ENCODE peak calls at places on chromosomes 1 and 21, in five cellular contexts. J, A, Q, S and D are unnamed samples.

GRCh38 chr1:157963713-157964112 is 29.7 kb upstream of the KIRREL1 start:
- DNase-seq in A (peak; percentile 66), J (peak; percentile 79), Q (peak; percentile 70), S (peak; percentile 67), D (peak; percentile 73)

GRCh38 chr1:51190996-51191395 is 45.1 kb upstream of the RNF11 start:
- DNase-seq in A (no peak), S (no peak), J (no peak), Q (no peak), D (no peak)

GRCh38 chr1:86504130-86504479 is 35.4 kb downstream of the CLCA1 start:
- DNase-seq in S (no peak), J (no peak), Q (no peak), A (no peak), D (no peak)

GRCh38 chr1:48526045-48526714 is 54.2 kb upstream of the SPATA6 start:
- DNase-seq in Q (peak; percentile 30), A (peak; percentile 35), S (peak; percentile 3), J (peak; percentile 63), D (peak; percentile 15)

GRCh38 chr1:95084317-95085176 is 11.8 kb upstream of the ALG14 start:
- DNase-seq in A (peak; percentile 21), S (peak; percentile 45), J (peak; percentile 58), Q (peak; percentile 17), D (no peak)

GRCh38 chr1:41394405-41394804 is 33.2 kb downstream of the FOXO6 start:
- DNase-seq in S (no peak), A (no peak), J (no peak), Q (no peak), D (no peak)

GRCh38 chr1:197200468-197200899 is 54.0 kb upstream of the ASPM start:
- DNase-seq in A (peak; percentile 5), J (no peak), S (peak; percentile 24), Q (peak; percentile 23), D (no peak)

GRCh38 chr21:41446571-41446970 is 20.5 kb downstream of the MX1 start:
- DNase-seq in A (no peak), S (no peak), J (no peak), Q (no peak), D (no peak)

GRCh38 chr1:43427524-43427923 is 26.2 kb downstream of the HYI start:
- DNase-seq in Q (no peak), A (no peak), J (no peak), S (no peak), D (no peak)

GRCh38 chr1:34851431-34852105 is 8.0 kb downstream of the SMIM12 start:
- DNase-seq in Q (peak; percentile 16), J (no peak), A (no peak), S (no peak), D (no peak)

GRCh38 chr1:168369655-168370054 is 89.0 kb downstream of the TBX19 start:
- DNase-seq in Q (no peak), A (no peak), J (no peak), S (no peak), D (no peak)

GRCh38 chr1:111704776-111705175 is 34.4 kb downstream of the INKA2 start:
- DNase-seq in J (no peak), A (no peak), S (no peak), Q (no peak), D (no peak)
- H3K4me1 ChIP-seq in J (no peaks in the 10 kb centered on the region), A (peaks cover 10% of the 10 kb centered on the region), S (peaks cover 11% of the 10 kb centered on the region), Q (no peaks in the 10 kb centered on the region), D (no peaks in the 10 kb centered on the region)

GRCh38 chr1:12478612-12478985 is 139.4 kb downstream of the DHRS3 start:
- DNase-seq in J (peak; percentile 75), Q (no peak), S (no peak), A (no peak), D (peak; percentile 41)

GRCh38 chr1:12477936-12478611 is 139.9 kb downstream of the DHRS3 start:
- DNase-seq in S (peak; percentile 82), A (peak; percentile 99), J (peak; percentile 91), Q (peak; percentile 86), D (peak; percentile 90)

GRCh38 chr1:12480748-12481362 is 137.2 kb downstream of the DHRS3 start:
- DNase-seq in Q (no peak), A (peak; percentile 96), J (peak; percentile 88), S (no peak), D (peak; percentile 69)

GRCh38 chr1:12480031-12480430 is 138.0 kb downstream of the DHRS3 start:
- DNase-seq in A (no peak), J (no peak), Q (no peak), S (no peak), D (no peak)

DNA sequence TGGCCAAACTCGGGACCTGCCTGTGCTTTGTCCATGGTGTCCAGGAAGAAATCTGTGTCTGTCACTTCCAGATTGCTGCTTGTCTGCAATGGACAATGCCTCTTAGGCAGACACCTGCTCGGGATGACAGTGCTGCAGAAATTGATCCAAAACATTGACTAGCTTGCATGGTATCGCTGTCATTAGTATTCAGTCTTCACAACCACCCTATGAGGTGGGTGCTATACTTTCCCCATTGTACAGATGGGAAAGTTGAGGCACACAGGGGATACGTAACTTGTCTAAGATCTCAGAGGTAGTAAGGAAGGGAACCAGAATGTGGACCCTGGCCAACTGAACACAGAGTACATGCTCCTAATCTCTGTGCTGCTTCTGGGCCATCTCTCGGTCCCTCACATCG is 138.7 kb downstream of the DHRS3 start:
- DNase-seq in J (no peak), S (no peak), A (no peak), Q (no peak), D (no peak)
- H3K4me1 ChIP-seq in J (peaks cover 48% of the 10 kb centered on the region), S (peaks cover 18% of the 10 kb centered on the region), A (peaks cover 45% of the 10 kb centered on the region), Q (peaks cover 5% of the 10 kb centered on the region), D (peaks cover 67% of the 10 kb centered on the region)

GRCh38 chr21:43373387-43374227 is 53.3 kb downstream of the SIK1 start:
- DNase-seq in J (no peak), Q (no peak), S (no peak), A (no peak), D (no peak)
- H3K4me1 ChIP-seq in J (no peaks in the 10 kb centered on the region), Q (no peaks in the 10 kb centered on the region), S (peaks cover 17% of the 10 kb centered on the region), A (no peaks in the 10 kb centered on the region), D (no peaks in the 10 kb centered on the region)

GRCh38 chr1:153543738-153544135 is 1.9 kb downstream of the S100A4 start:
- DNase-seq in A (no peak), Q (no peak), J (no peak), S (no peak), D (no peak)
- H3K4me1 ChIP-seq in A (peaks cover 38% of the 10 kb centered on the region), Q (no peaks in the 10 kb centered on the region), J (peaks cover 27% of the 10 kb centered on the region), S (peaks cover 11% of the 10 kb centered on the region), D (peaks cover 73% of the 10 kb centered on the region)